ENCODE peak calls at places on chromosomes 13 and 19, in six cellular contexts. A is transverse colon, L is activated B cell treated with CpG ODN at 0.5 μM for 24 hours, Z is aorta, C is B cell, Y is cardiac muscle cell. W is an unnamed sample.
A peak's percentile ranks its signal among the peaks of the same experiment; 100 is the strongest.

GRCh38 chr13:84050551-84050950 is 168.3 kb upstream of the SLITRK1 start:
- DNase-seq in C (no peak), Z (no peak), L (no peak), Y (no peak), A (no peak), W (no peak)

GRCh38 chr19:8460516-8461298 is 15.9 kb downstream of the HNRNPM start:
- DNase-seq in Z (no peak), A (no peak), Y (no peak), C (no peak), L (no peak), W (no peak)

GRCh38 chr19:49718991-49719390 is 28.1 kb downstream of the CPT1C start:
- DNase-seq in Z (no peak), A (no peak), C (no peak), L (no peak), Y (no peak), W (no peak)

GRCh38 chr19:1475751-1476437 is 3.1 kb downstream of the C19orf25 start:
- DNase-seq in Z (no peak), A (no peak), Y (no peak), C (no peak), L (no peak), W (no peak)

GRCh38 chr19:5863030-5863665 is 7.2 kb downstream of the FUT5 start:
- DNase-seq in C (no peak), L (no peak), A (no peak), Z (no peak), Y (no peak), W (no peak)

GRCh38 chr13:113639661-113640262 is 18.2 kb downstream of the ATP4B start:
- DNase-seq in Z (peak; percentile 74), Y (no peak), A (peak; percentile 8), C (no peak), L (peak; percentile 7), W (no peak)

GRCh38 chr19:6765738-6766356 is 1.4 kb downstream of the SH2D3A start:
- DNase-seq in A (peak; percentile 95), C (no peak), Z (no peak), Y (no peak), L (no peak), W (peak; percentile 94)

GRCh38 chr19:12913011-12913561 is 6.0 kb downstream of the SYCE2 start:
- DNase-seq in L (no peak), Y (peak; percentile 43), C (no peak), A (peak; percentile 66), Z (peak; percentile 89), W (no peak)

GRCh38 chr19:50059045-50059444 is 33.2 kb downstream of the ZNF473 start:
- DNase-seq in A (no peak), C (no peak), Y (no peak), Z (no peak), L (no peak), W (no peak)

GRCh38 chr19:17424743-17425365 is 5.0 kb downstream of the MVB12A start:
- DNase-seq in L (no peak), Y (peak; percentile 92), Z (peak; percentile 79), C (no peak), A (no peak), W (no peak)

GRCh38 chr19:48991823-48992570 is 1.1 kb downstream of the GYS1 start:
- DNase-seq in Y (peak; percentile 69), L (no peak), A (peak; percentile 70), C (no peak), Z (peak; percentile 85), W (peak; percentile 53)

GRCh38 chr19:12665281-12665573 is 1.3 kb downstream of the MAN2B1 start:
- DNase-seq in A (peak; percentile 58), C (peak; percentile 92), Z (no peak), Y (no peak), L (peak; percentile 64), W (no peak)

GRCh38 chr13:111482806-111483620 is 162.6 kb downstream of the TEX29 start:
- DNase-seq in L (no peak), Z (peak; percentile 46), C (no peak), A (no peak), Y (no peak), W (no peak)

GRCh38 chr13:51235756-51236564 is 13.8 kb downstream of the FAM124A start:
- DNase-seq in A (no peak), L (no peak), Z (no peak), C (no peak), Y (no peak), W (no peak)

GRCh38 chr19:49133621-49134454 is 14.5 kb downstream of the PPFIA3 start:
- DNase-seq in Z (peak; percentile 88), C (no peak), Y (peak; percentile 33), L (no peak), A (peak; percentile 85), W (peak; percentile 60)

GRCh38 chr19:4866595-4867424 is 657 bp downstream of the PLIN3 start:
- DNase-seq in A (peak; percentile 68), Y (peak; percentile 57), L (peak; percentile 47), C (peak; percentile 53), Z (peak; percentile 89), W (peak; percentile 32)

W was measured in Calu3.